ENCODE peak calls at places on chromosomes 2 and 18, in four cellular contexts. V is SK-N-SH, A is HCT116, I is GM12878. R is an unnamed sample.

GRCh38 chr2:130736487-130736886 is 7.6 kb downstream of the GPR148 start:
- DNase-seq in V (no peak), A (no peak), I (no peak), R (no peak)

GRCh38 chr2:152434395-152435182 is 99.6 kb downstream of the FMNL2 start:
- DNase-seq in V (no peak), A (no peak), I (no peak), R (no peak)

GRCh38 chr2:9958057-9958456 is 6.6 kb downstream of the GRHL1 start:
- DNase-seq in V (no peak), A (no peak), I (no peak), R (no peak)

GRCh38 chr2:177068967-177069366 is 143.6 kb upstream of the HNRNPA3 start:
- DNase-seq in V (no peak), A (no peak), I (no peak), R (no peak)

GRCh38 chr18:48605408-48605845 is 66.6 kb downstream of the CTIF start:
- DNase-seq in V (peak), A (peak), I (peak), R (peak)

GRCh38 chr2:216298719-216299118 is 73.6 kb downstream of the MARCHF4 start:
- DNase-seq in V (no peak), A (no peak), I (no peak), R (no peak)

GRCh38 chr18:50038448-50038847 is 156.5 kb downstream of the MYO5B start:
- DNase-seq in V (no peak), A (no peak), I (no peak), R (no peak)

GRCh38 chr2:127683766-127684165 is 8.4 kb upstream of the LIMS2 start:
- DNase-seq in V (peak), A (no peak), I (no peak), R (no peak)

GRCh38 chr2:196131949-196132925 is 39.1 kb downstream of the STK17B start:
- DNase-seq in V (no peak), A (no peak), I (no peak), R (no peak)

DNA sequence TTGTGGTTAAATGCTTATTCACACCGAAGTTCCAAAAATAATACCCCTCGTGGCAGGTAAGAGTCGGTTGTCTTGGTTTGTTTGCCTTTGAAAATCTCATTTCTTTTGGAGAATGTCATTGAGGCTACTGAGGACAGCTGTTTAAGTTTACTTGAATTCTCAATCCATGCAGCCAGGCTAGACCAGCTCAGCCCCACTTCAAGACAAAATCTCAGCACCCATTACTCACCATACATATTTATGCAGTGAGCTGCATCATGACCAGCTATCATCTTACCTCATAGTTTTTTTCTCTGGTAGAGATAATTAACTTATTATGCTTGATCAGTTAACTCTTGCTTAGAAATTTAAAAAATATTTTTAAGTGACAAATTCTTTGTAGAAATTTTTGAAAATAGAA is 115.9 kb downstream of the HAUS1 start:
- DNase-seq in V (no peak), A (no peak), I (no peak), R (no peak)
- TF ChIP-seq JUND in V (peak), A (no peak), I (no peak), R (no peak)

GRCh38 chr2:121175326-121175725 is 109.7 kb downstream of the TFCP2L1 start:
- DNase-seq in V (no peak), A (no peak), I (no peak), R (no peak)
- TF ChIP-seq CTCF in V (no peak), A (no peak), I (no peak), R (no peak)

GRCh38 chr2:158914731-158915130 is 53.7 kb upstream of the TANC1 start:
- DNase-seq in V (no peak), A (no peak), I (no peak), R (no peak)
- TF ChIP-seq JUND in V (no peak), A (no peak), I (no peak), R (no peak)

GRCh38 chr2:44719564-44719963 is 221.9 kb upstream of the SIX3 start:
- DNase-seq in V (no peak), A (no peak), I (no peak), R (no peak)

GRCh38 chr2:44716131-44716530 is 225.4 kb upstream of the SIX3 start:
- DNase-seq in V (no peak), A (no peak), I (no peak), R (no peak)

GRCh38 chr2:44713170-44713569 is 228.3 kb upstream of the SIX3 start:
- DNase-seq in V (peak), A (no peak), I (peak), R (no peak)

GRCh38 chr2:44718431-44718830 is 223.1 kb upstream of the SIX3 start:
- DNase-seq in V (no peak), A (no peak), I (no peak), R (no peak)

GRCh38 chr2:44715671-44716077 is 225.8 kb upstream of the SIX3 start:
- DNase-seq in V (peak), A (peak), I (no peak), R (no peak)
- TF ChIP-seq CTCF in V (peak), A (peak), I (peak), R (peak)

GRCh38 chr2:232324778-232325177 is 53.8 kb upstream of the ALPP start:
- DNase-seq in V (no peak), A (no peak), I (no peak), R (no peak)

GRCh38 chr2:232322560-232323327 is 55.8 kb upstream of the ALPP start:
- DNase-seq in V (no peak), A (no peak), I (no peak), R (no peak)

GRCh38 chr2:232321817-232322559 is 56.6 kb upstream of the ALPP start:
- DNase-seq in V (no peak), A (no peak), I (no peak), R (no peak)

GRCh38 chr2:232321156-232321816 is 57.3 kb upstream of the ALPP start:
- DNase-seq in V (no peak), A (no peak), I (no peak), R (no peak)

GRCh38 chr2:232323328-232323650 is 55.3 kb upstream of the ALPP start:
- DNase-seq in V (no peak), A (no peak), I (no peak), R (no peak)
- TF ChIP-seq JUND in V (no peak), A (no peak), I (no peak), R (no peak)

GRCh38 chr18:78884502-78884901 is 95.1 kb upstream of the SALL3 start:
- DNase-seq in V (no peak), A (no peak), I (no peak), R (no peak)
- TF ChIP-seq CTCF in V (no peak), A (peak), I (no peak), R (no peak)

GRCh38 chr18:77191241-77191751 is 58.4 kb upstream of the GALR1 start:
- DNase-seq in V (no peak), A (no peak), I (no peak), R (no peak)
- TF ChIP-seq JUND in V (no peak), A (no peak), I (no peak), R (no peak)

DNA sequence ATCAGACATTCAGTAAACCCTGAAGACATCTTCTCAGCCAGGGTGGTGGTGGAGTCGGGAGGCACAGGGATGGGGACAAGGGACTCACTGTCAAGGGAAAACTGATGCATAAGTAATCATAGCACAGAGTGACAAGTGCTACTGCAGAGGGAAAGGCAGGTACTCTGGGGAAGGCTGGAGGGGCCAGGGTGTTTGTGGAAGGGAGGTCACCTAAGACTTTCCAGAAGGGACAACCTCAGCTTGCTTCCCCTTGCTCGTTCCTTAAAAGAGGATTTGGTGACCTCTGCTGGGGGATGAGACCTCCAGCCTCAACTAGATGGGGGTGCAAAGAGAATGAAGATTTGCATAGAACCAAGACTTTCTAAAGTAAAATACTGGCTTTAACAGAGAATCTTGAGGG is 99.5 kb downstream of the SLC4A3 start:
- DNase-seq in V (no peak), A (no peak), I (no peak), R (no peak)
- TF ChIP-seq CTCF in V (no peak), A (no peak), I (no peak), R (peak)

DNA sequence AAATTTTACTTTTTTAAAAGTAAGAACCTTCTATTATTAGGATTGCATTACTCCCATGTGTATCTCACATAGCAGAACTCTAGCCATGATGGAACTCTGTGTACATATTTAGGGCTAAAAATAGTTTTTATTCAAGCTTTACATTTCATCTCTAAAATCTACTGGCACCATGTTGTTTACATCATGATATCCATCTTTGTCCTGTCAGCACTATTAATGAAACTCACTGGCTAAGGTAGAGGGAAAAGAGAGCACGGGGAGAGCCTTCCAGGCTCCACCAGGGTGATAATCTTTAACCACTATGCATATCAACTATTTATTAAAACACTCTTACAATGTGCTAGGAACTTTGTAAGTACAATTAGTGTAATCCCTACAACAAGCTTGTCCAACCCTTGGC is 34.7 kb downstream of the RAD51AP2 start:
- DNase-seq in V (no peak), A (no peak), I (no peak), R (no peak)
- TF ChIP-seq JUND in V (no peak), A (no peak), I (no peak), R (no peak)